ENCODE peak calls at places on chromosomes 7 and 10, in five cellular contexts. One of them, this sample, is unnamed.

GRCh38 chr7:143381427-143382125 is 431 bp downstream of the ZYX start:
- DNase-seq in ascending aorta: no peak
- DNase-seq in H7: peak; percentile 72
- DNase-seq in ecto neural progenitor cell: no peak
- DNase-seq in HuH-7.5: no peak
- DNase-seq in this sample: no peak

GRCh38 chr10:25678666-25679065 is 255.4 kb upstream of the MYO3A start:
- DNase-seq in HuH-7.5: no peak
- DNase-seq in H7: no peak
- DNase-seq in ascending aorta: no peak
- DNase-seq in ecto neural progenitor cell: no peak
- DNase-seq in this sample: no peak

GRCh38 chr10:5545426-5545777 is 20.6 kb downstream of the CALML3 start:
- DNase-seq in HuH-7.5: no peak
- DNase-seq in H7: no peak
- DNase-seq in ecto neural progenitor cell: no peak
- DNase-seq in ascending aorta: no peak
- DNase-seq in this sample: no peak

GRCh38 chr10:24034571-24034970 is 174.4 kb upstream of the KIAA1217 start:
- DNase-seq in ascending aorta: no peak
- DNase-seq in H7: no peak
- DNase-seq in HuH-7.5: no peak
- DNase-seq in ecto neural progenitor cell: no peak
- DNase-seq in this sample: no peak

GRCh38 chr10:77027576-77027975 is 610.0 kb downstream of the KCNMA1 start:
- DNase-seq in ecto neural progenitor cell: no peak
- DNase-seq in H7: no peak
- DNase-seq in ascending aorta: no peak
- DNase-seq in HuH-7.5: no peak
- DNase-seq in this sample: no peak

GRCh38 chr7:117110480-117111315 is 157.4 kb downstream of the ST7 start:
- DNase-seq in HuH-7.5: no peak
- DNase-seq in ascending aorta: no peak
- DNase-seq in ecto neural progenitor cell: no peak
- DNase-seq in H7: peak; percentile 8
- DNase-seq in this sample: no peak

GRCh38 chr10:7193369-7193768 is 217.5 kb downstream of the SFMBT2 start:
- DNase-seq in H7: no peak
- DNase-seq in ecto neural progenitor cell: no peak
- DNase-seq in HuH-7.5: no peak
- DNase-seq in ascending aorta: no peak
- DNase-seq in this sample: no peak

GRCh38 chr10:32938554-32939061 is 19.4 kb downstream of the ITGB1 start:
- DNase-seq in ecto neural progenitor cell: peak; percentile 49
- DNase-seq in ascending aorta: no peak
- DNase-seq in HuH-7.5: no peak
- DNase-seq in H7: no peak
- DNase-seq in this sample: no peak

GRCh38 chr7:151304856-151305255 is 36.8 kb upstream of the NUB1 start:
- DNase-seq in HuH-7.5: peak; percentile 32
- DNase-seq in ecto neural progenitor cell: peak; percentile 41
- DNase-seq in ascending aorta: no peak
- DNase-seq in H7: peak; percentile 87
- DNase-seq in this sample: no peak

GRCh38 chr10:87928996-87929395 is 65.6 kb downstream of the PTEN start:
- DNase-seq in ascending aorta: no peak
- DNase-seq in HuH-7.5: no peak
- DNase-seq in H7: no peak
- DNase-seq in ecto neural progenitor cell: no peak
- DNase-seq in this sample: no peak

GRCh38 chr10:88781206-88781605 is 21.3 kb upstream of the LIPM start:
- DNase-seq in ecto neural progenitor cell: no peak
- DNase-seq in ascending aorta: no peak
- DNase-seq in H7: no peak
- DNase-seq in HuH-7.5: no peak
- DNase-seq in this sample: no peak

GRCh38 chr10:87961314-87961713 is 97.9 kb downstream of the PTEN start:
- DNase-seq in H7: no peak
- DNase-seq in ascending aorta: no peak
- DNase-seq in HuH-7.5: no peak
- DNase-seq in ecto neural progenitor cell: no peak
- DNase-seq in this sample: no peak

GRCh38 chr7:33760146-33760545 is 145.2 kb upstream of the BMPER start:
- DNase-seq in H7: no peak
- DNase-seq in ascending aorta: no peak
- DNase-seq in HuH-7.5: no peak
- DNase-seq in ecto neural progenitor cell: no peak
- DNase-seq in this sample: no peak

GRCh38 chr10:3523309-3524050 is 261.5 kb downstream of the KLF6 start:
- DNase-seq in ascending aorta: no peak
- DNase-seq in ecto neural progenitor cell: no peak
- DNase-seq in HuH-7.5: no peak
- DNase-seq in H7: no peak
- DNase-seq in this sample: no peak

GRCh38 chr10:71815515-71816130 is 35.4 kb downstream of the PSAP start:
- DNase-seq in ecto neural progenitor cell: no peak
- DNase-seq in H7: no peak
- DNase-seq in ascending aorta: no peak
- DNase-seq in HuH-7.5: no peak
- DNase-seq in this sample: no peak

GRCh38 chr7:143205560-143206293 is 16.1 kb upstream of the TAS2R40 start:
- DNase-seq in H7: no peak
- DNase-seq in ecto neural progenitor cell: no peak
- DNase-seq in HuH-7.5: no peak
- DNase-seq in ascending aorta: peak; percentile 14
- DNase-seq in this sample: peak; percentile 97

GRCh38 chr7:94095359-94096009 is 91.3 kb upstream of the BET1 start:
- DNase-seq in ecto neural progenitor cell: no peak
- DNase-seq in H7: no peak
- DNase-seq in HuH-7.5: no peak
- DNase-seq in ascending aorta: no peak
- DNase-seq in this sample: no peak

GRCh38 chr10:49759787-49760551 is 2.2 kb downstream of the OGDHL start:
- DNase-seq in HuH-7.5: no peak
- DNase-seq in ascending aorta: no peak
- DNase-seq in H7: peak; percentile 57
- DNase-seq in ecto neural progenitor cell: no peak
- DNase-seq in this sample: no peak

GRCh38 chr10:112658900-112659328 is 211.9 kb downstream of the VTI1A start:
- DNase-seq in H7: no peak
- DNase-seq in ascending aorta: no peak
- DNase-seq in HuH-7.5: no peak
- DNase-seq in ecto neural progenitor cell: no peak
- DNase-seq in this sample: no peak

GRCh38 chr7:29285451-29285807 is 90.9 kb downstream of the CHN2 start:
- DNase-seq in ecto neural progenitor cell: no peak
- DNase-seq in H7: no peak
- DNase-seq in HuH-7.5: no peak
- DNase-seq in ascending aorta: no peak
- DNase-seq in this sample: peak; percentile 33

GRCh38 chr10:110600487-110601101 is 33.1 kb downstream of the SMC3 start:
- DNase-seq in ascending aorta: no peak
- DNase-seq in HuH-7.5: peak; percentile 22
- DNase-seq in ecto neural progenitor cell: no peak
- DNase-seq in H7: peak; percentile 39
- DNase-seq in this sample: no peak

GRCh38 chr10:52951819-52952218 is 179.2 kb upstream of the MBL2 start:
- DNase-seq in HuH-7.5: peak; percentile 17
- DNase-seq in H7: peak; percentile 61
- DNase-seq in ascending aorta: no peak
- DNase-seq in ecto neural progenitor cell: peak; percentile 63
- DNase-seq in this sample: no peak

GRCh38 chr7:149620961-149621360 is 123.4 kb upstream of the ZNF746 start:
- DNase-seq in HuH-7.5: no peak
- DNase-seq in H7: no peak
- DNase-seq in ecto neural progenitor cell: no peak
- DNase-seq in ascending aorta: no peak
- DNase-seq in this sample: no peak

GRCh38 chr7:79529214-79529895 is 75.9 kb upstream of the MAGI2 start:
- DNase-seq in ascending aorta: no peak
- DNase-seq in H7: peak; percentile 9
- DNase-seq in ecto neural progenitor cell: no peak
- DNase-seq in HuH-7.5: no peak
- DNase-seq in this sample: no peak

GRCh38 chr7:111090834-111091233 is at the start of gene LRRN3:
- DNase-seq in ecto neural progenitor cell: peak; percentile 54
- DNase-seq in HuH-7.5: no peak
- DNase-seq in H7: no peak
- DNase-seq in ascending aorta: no peak
- DNase-seq in this sample: no peak

GRCh38 chr7:31729195-31729804 is 42.3 kb downstream of the PPP1R17 start:
- DNase-seq in HuH-7.5: no peak
- DNase-seq in H7: peak; percentile 36
- DNase-seq in ascending aorta: no peak
- DNase-seq in ecto neural progenitor cell: no peak
- DNase-seq in this sample: no peak

GRCh38 chr10:90288403-90288933 is 569.4 kb downstream of the HTR7 start:
- DNase-seq in ecto neural progenitor cell: no peak
- DNase-seq in HuH-7.5: no peak
- DNase-seq in H7: peak; percentile 15
- DNase-seq in ascending aorta: no peak
- DNase-seq in this sample: no peak

GRCh38 chr7:27476493-27476892 is 186.2 kb downstream of the HIBADH start:
- DNase-seq in H7: no peak
- DNase-seq in ascending aorta: no peak
- DNase-seq in ecto neural progenitor cell: no peak
- DNase-seq in HuH-7.5: no peak
- DNase-seq in this sample: no peak